ENCODE peak calls at places on chromosomes 11 and 22, in five cellular contexts. One of them, this sample, is unnamed.

GRCh38 chr11:25037431-25037830 is 540.6 kb downstream of the LUZP2 start:
- DNase-seq in A172: no peak
- DNase-seq in mucosa of descending colon: no peak
- DNase-seq in pons: no peak
- DNase-seq in KBM-7: no peak
- DNase-seq in this sample: no peak

GRCh38 chr11:134599180-134599810 is 187.3 kb upstream of the B3GAT1 start:
- DNase-seq in A172: no peak
- DNase-seq in mucosa of descending colon: no peak
- DNase-seq in pons: no peak
- DNase-seq in KBM-7: no peak
- DNase-seq in this sample: no peak

GRCh38 chr11:124736738-124737137 is 3.0 kb upstream of the NRGN start:
- DNase-seq in A172: no peak
- DNase-seq in mucosa of descending colon: no peak
- DNase-seq in pons: no peak
- DNase-seq in KBM-7: peak
- DNase-seq in this sample: no peak

GRCh38 chr22:21865041-21865440 is 2.4 kb downstream of the MAPK1 start:
- DNase-seq in A172: peak
- DNase-seq in mucosa of descending colon: no peak
- DNase-seq in pons: peak
- DNase-seq in KBM-7: no peak
- DNase-seq in this sample: no peak

GRCh38 chr22:22546490-22546889 is 12.6 kb downstream of the PRAME start:
- DNase-seq in A172: no peak
- DNase-seq in mucosa of descending colon: no peak
- DNase-seq in pons: peak
- DNase-seq in KBM-7: peak
- DNase-seq in this sample: no peak

GRCh38 chr11:34492806-34493414 is 20.7 kb downstream of the ELF5 start:
- DNase-seq in A172: peak
- DNase-seq in mucosa of descending colon: no peak
- DNase-seq in pons: peak
- DNase-seq in KBM-7: peak
- DNase-seq in this sample: peak

GRCh38 chr22:21942407-21942895 is 10.2 kb downstream of the PPM1F start:
- DNase-seq in A172: peak
- DNase-seq in mucosa of descending colon: peak
- DNase-seq in pons: peak
- DNase-seq in KBM-7: peak
- DNase-seq in this sample: peak

GRCh38 chr22:44400763-44401060 is 88.0 kb upstream of the SHISAL1 start:
- DNase-seq in A172: no peak
- DNase-seq in mucosa of descending colon: no peak
- DNase-seq in pons: no peak
- DNase-seq in KBM-7: no peak
- DNase-seq in this sample: no peak

GRCh38 chr11:11975201-11976092 is 33.0 kb downstream of the DKK3 start:
- DNase-seq in A172: peak
- DNase-seq in mucosa of descending colon: no peak
- DNase-seq in pons: no peak
- DNase-seq in KBM-7: no peak
- DNase-seq in this sample: no peak

GRCh38 chr11:132028380-132029240 is 658.2 kb downstream of the NTM start:
- DNase-seq in A172: peak
- DNase-seq in mucosa of descending colon: no peak
- DNase-seq in pons: peak
- DNase-seq in KBM-7: peak
- DNase-seq in this sample: peak

GRCh38 chr11:103525069-103525468 is 415.8 kb downstream of the DYNC2H1 start:
- DNase-seq in A172: peak
- DNase-seq in mucosa of descending colon: no peak
- DNase-seq in pons: no peak
- DNase-seq in KBM-7: no peak
- DNase-seq in this sample: no peak

GRCh38 chr11:81222491-81222890 is 1511.2 kb downstream of the FAM181B start:
- DNase-seq in A172: no peak
- DNase-seq in mucosa of descending colon: no peak
- DNase-seq in pons: no peak
- DNase-seq in KBM-7: no peak
- DNase-seq in this sample: no peak

GRCh38 chr11:18065572-18065971 is 19.5 kb upstream of the TPH1 start:
- DNase-seq in A172: no peak
- DNase-seq in mucosa of descending colon: peak
- DNase-seq in pons: no peak
- DNase-seq in KBM-7: no peak
- DNase-seq in this sample: no peak

GRCh38 chr11:64094463-64095223 is 58.9 kb downstream of the FLRT1 start:
- DNase-seq in A172: peak
- DNase-seq in mucosa of descending colon: no peak
- DNase-seq in pons: no peak
- DNase-seq in KBM-7: peak
- DNase-seq in this sample: peak

GRCh38 chr11:67640758-67641113 is 1.2 kb upstream of the TBX10 start:
- DNase-seq in A172: no peak
- DNase-seq in mucosa of descending colon: peak
- DNase-seq in pons: no peak
- DNase-seq in KBM-7: no peak
- DNase-seq in this sample: no peak

GRCh38 chr11:47289856-47290255 is 19.9 kb downstream of the MADD start:
- DNase-seq in A172: no peak
- DNase-seq in mucosa of descending colon: no peak
- DNase-seq in pons: no peak
- DNase-seq in KBM-7: no peak
- DNase-seq in this sample: no peak

GRCh38 chr22:21651521-21652009 is 9.5 kb downstream of the SDF2L1 start:
- DNase-seq in A172: no peak
- DNase-seq in mucosa of descending colon: no peak
- DNase-seq in pons: no peak
- DNase-seq in KBM-7: no peak
- DNase-seq in this sample: no peak

GRCh38 chr11:118910309-118911112 is 15.2 kb downstream of the BCL9L start:
- DNase-seq in A172: peak
- DNase-seq in mucosa of descending colon: peak
- DNase-seq in pons: no peak
- DNase-seq in KBM-7: no peak
- DNase-seq in this sample: peak

GRCh38 chr22:38952382-38952993 is 4.9 kb upstream of the APOBEC3A start:
- DNase-seq in A172: no peak
- DNase-seq in mucosa of descending colon: no peak
- DNase-seq in pons: no peak
- DNase-seq in KBM-7: no peak
- DNase-seq in this sample: no peak